ENCODE peak calls at places on chromosome 6, in ten cellular contexts. E is amniotic stem cell; G is HuH-7; N is activated CD4-positive, alpha-beta memory T cell treated with anti-CD3 and anti-CD28 coated beads for 36 hours; Z is HFFc6; J is HCEC 1CT; S is ascending aorta; W is activated naive CD4-positive, alpha-beta T cell treated with anti-CD3 and anti-CD28 coated beads, Interleukin-2, amount 50 U/mL, for 16 hours; I is head of caudate nucleus; X is IMR-90. Q is an unnamed sample.

GRCh38 chr6:109165392-109165964 is 70.2 kb downstream of the CEP57L1 start:
- DNase-seq in G (peak; percentile 38), N (no peak), W (no peak), S (no peak), X (peak; percentile 70), I (no peak), J (peak; percentile 54), Z (peak; percentile 48), E (no peak), Q (no peak)

GRCh38 chr6:134729590-134729989 is 220.3 kb downstream of the ALDH8A1 start:
- DNase-seq in W (no peak), X (peak; percentile 29), G (no peak), E (no peak), N (no peak), Z (no peak), I (no peak), S (no peak), J (no peak), Q (no peak)

GRCh38 chr6:15677822-15678221 is 15.0 kb upstream of the DTNBP1 start:
- DNase-seq in G (no peak), N (no peak), S (no peak), W (no peak), X (no peak), J (no peak), I (no peak), Z (no peak), E (no peak), Q (no peak)

GRCh38 chr6:33170176-33171095 is 21.8 kb downstream of the COL11A2 start:
- DNase-seq in S (no peak), Z (no peak), X (no peak), G (no peak), J (no peak), E (no peak), I (no peak), W (no peak), N (no peak), Q (no peak)

GRCh38 chr6:33702345-33702977 is 9.0 kb downstream of the UQCC2 start:
- DNase-seq in E (peak; percentile 21), W (no peak), S (no peak), J (peak; percentile 65), I (no peak), Z (peak; percentile 66), X (peak; percentile 61), G (peak; percentile 60), N (peak; percentile 35), Q (no peak)

GRCh38 chr6:142845624-142846458 is 99.1 kb downstream of the HIVEP2 start:
- DNase-seq in G (peak; percentile 85), J (peak; percentile 66), I (peak; percentile 78), S (peak; percentile 87), Z (peak; percentile 81), N (peak; percentile 65), X (peak; percentile 70), W (peak; percentile 37), E (peak; percentile 39), Q (peak; percentile 40)

GRCh38 chr6:117920493-117920845 is 13.4 kb downstream of the SLC35F1 start:
- DNase-seq in G (peak; percentile 10), Z (no peak), N (no peak), J (no peak), W (no peak), E (no peak), X (no peak), S (no peak), I (no peak), Q (no peak)

GRCh38 chr6:36335465-36336209 is 1.1 kb downstream of the BNIP5 start:
- DNase-seq in S (no peak), N (no peak), X (no peak), I (no peak), Z (no peak), W (no peak), J (no peak), G (no peak), E (no peak), Q (no peak)

GRCh38 chr6:31945507-31946369 is at the start of gene CFB:
- DNase-seq in X (peak; percentile 86), W (no peak), E (peak; percentile 68), N (peak; percentile 24), I (no peak), Z (peak; percentile 78), J (peak; percentile 91), G (peak; percentile 87), S (peak; percentile 94), Q (no peak)

GRCh38 chr6:63760199-63760598 is 124.6 kb downstream of the PHF3 start:
- DNase-seq in X (no peak), Z (no peak), N (no peak), S (no peak), W (no peak), I (no peak), G (no peak), E (no peak), J (no peak), Q (no peak)

GRCh38 chr6:160034346-160034930 is 65.6 kb downstream of the IGF2R start:
- DNase-seq in I (no peak), E (no peak), S (no peak), G (no peak), X (no peak), N (no peak), W (no peak), J (no peak), Z (no peak), Q (no peak)

GRCh38 chr6:292506-293184 is 358 bp downstream of the DUSP22 start:
- DNase-seq in I (peak; percentile 64), E (no peak), Z (peak; percentile 29), G (peak; percentile 23), X (peak; percentile 24), S (peak; percentile 85), W (peak; percentile 71), J (peak; percentile 33), N (peak; percentile 82), Q (peak; percentile 83)

GRCh38 chr6:35742842-35743241 is 6.0 kb downstream of the ARMC12 start:
- DNase-seq in N (no peak), W (no peak), Z (no peak), G (no peak), I (no peak), X (no peak), S (no peak), E (no peak), J (no peak), Q (no peak)

GRCh38 chr6:63305278-63305677 is 14.5 kb downstream of the LGSN start:
- DNase-seq in I (no peak), E (no peak), W (no peak), G (no peak), S (no peak), J (no peak), Z (no peak), N (no peak), X (peak; percentile 3), Q (no peak)

GRCh38 chr6:63644668-63645326 is 9.2 kb downstream of the PHF3 start:
- DNase-seq in Z (no peak), J (peak; percentile 59), N (no peak), S (no peak), X (no peak), G (no peak), I (no peak), E (no peak), W (no peak), Q (no peak)

GRCh38 chr6:52588710-52589091 is 11.8 kb upstream of the TRAM2 start:
- DNase-seq in I (no peak), X (no peak), N (no peak), E (no peak), Z (no peak), S (no peak), G (no peak), W (no peak), J (no peak), Q (no peak)

GRCh38 chr6:31246051-31246495 is 25.8 kb downstream of the HLA-C start:
- DNase-seq in S (no peak), J (peak; percentile 85), X (peak; percentile 84), Z (peak; percentile 81), N (no peak), W (no peak), I (no peak), G (no peak), E (peak; percentile 55), Q (no peak)

GRCh38 chr6:169998457-169998856 is 247.0 kb downstream of the ERMARD start:
- DNase-seq in Z (no peak), J (no peak), N (no peak), E (no peak), S (peak; percentile 28), I (no peak), G (no peak), X (no peak), W (no peak), Q (no peak)

GRCh38 chr6:35167505-35167904 is 26.4 kb upstream of the TCP11 start:
- DNase-seq in N (no peak), X (no peak), Z (no peak), S (no peak), W (no peak), G (no peak), I (no peak), J (no peak), E (no peak), Q (no peak)

GRCh38 chr6:51963980-51964379 is 123.4 kb downstream of the PKHD1 start:
- DNase-seq in J (no peak), Z (no peak), S (no peak), X (no peak), E (no peak), G (no peak), I (no peak), N (no peak), W (no peak), Q (no peak)

GRCh38 chr6:157110620-157111019 is 212.7 kb downstream of the TMEM242 start:
- DNase-seq in G (no peak), N (peak; percentile 20), S (no peak), X (peak; percentile 85), I (no peak), W (no peak), Z (peak; percentile 51), J (peak; percentile 48), E (no peak), Q (no peak)

GRCh38 chr6:25590986-25591385 is 61.0 kb upstream of the SCGN start:
- DNase-seq in S (no peak), W (no peak), G (no peak), X (no peak), I (no peak), Z (no peak), N (no peak), J (no peak), E (no peak), Q (no peak)

GRCh38 chr6:138161434-138162103 is at the start of gene ARFGEF3:
- DNase-seq in J (peak; percentile 20), Z (no peak), G (peak; percentile 89), W (peak; percentile 69), E (peak; percentile 2), N (peak; percentile 75), I (peak; percentile 78), X (peak; percentile 1), S (peak; percentile 65), Q (peak; percentile 71)

GRCh38 chr6:127457444-127458064 is 1.6 kb downstream of the KIAA0408 start:
- DNase-seq in J (peak; percentile 83), Z (peak; percentile 24), S (no peak), W (no peak), X (peak; percentile 81), G (no peak), I (no peak), N (no peak), E (no peak), Q (no peak)

GRCh38 chr6:8017276-8017701 is 46.9 kb downstream of the BLOC1S5 start:
- DNase-seq in G (no peak), E (no peak), J (no peak), X (no peak), I (no peak), N (no peak), Z (no peak), W (no peak), S (no peak), Q (no peak)

GRCh38 chr6:168615837-168616236 is 174.9 kb downstream of the SMOC2 start:
- DNase-seq in S (no peak), I (no peak), G (no peak), N (no peak), J (no peak), E (no peak), Z (no peak), X (no peak), W (no peak), Q (no peak)